ENCODE peak calls at places on chromosomes 2 and 18, in five cellular contexts. One of them, this sample, is unnamed.

GRCh38 chr2:7237476-7237875 is 320.3 kb downstream of the RNF144A start:
- DNase-seq in prostate gland: no peak
- DNase-seq in stomach: no peak
- DNase-seq in endothelial cell of umbilical vein: no peak
- DNase-seq in SJSA1: no peak
- DNase-seq in this sample: no peak

GRCh38 chr2:11305338-11305737 is 39.1 kb downstream of the ROCK2 start:
- DNase-seq in prostate gland: no peak
- DNase-seq in endothelial cell of umbilical vein: no peak
- DNase-seq in SJSA1: no peak
- DNase-seq in stomach: no peak
- DNase-seq in this sample: no peak

GRCh38 chr2:71928734-71929481 is 218.8 kb downstream of the CYP26B1 start:
- DNase-seq in stomach: no peak
- DNase-seq in endothelial cell of umbilical vein: no peak
- DNase-seq in SJSA1: no peak
- DNase-seq in prostate gland: no peak
- DNase-seq in this sample: peak

GRCh38 chr2:138447889-138448570 is 53.5 kb upstream of the SPOPL start:
- DNase-seq in prostate gland: no peak
- DNase-seq in endothelial cell of umbilical vein: peak
- DNase-seq in stomach: no peak
- DNase-seq in SJSA1: no peak
- DNase-seq in this sample: no peak

GRCh38 chr2:234331566-234331965 is 165.3 kb downstream of the ARL4C start:
- DNase-seq in SJSA1: no peak
- DNase-seq in stomach: no peak
- DNase-seq in endothelial cell of umbilical vein: no peak
- DNase-seq in prostate gland: no peak
- DNase-seq in this sample: no peak

GRCh38 chr2:43041661-43042360 is 184.6 kb downstream of the ZFP36L2 start:
- DNase-seq in stomach: no peak
- DNase-seq in SJSA1: peak
- DNase-seq in endothelial cell of umbilical vein: peak
- DNase-seq in prostate gland: peak
- DNase-seq in this sample: peak

GRCh38 chr2:23410596-23410995 is 25.6 kb downstream of the KLHL29 start:
- DNase-seq in stomach: no peak
- DNase-seq in prostate gland: no peak
- DNase-seq in endothelial cell of umbilical vein: no peak
- DNase-seq in SJSA1: peak
- DNase-seq in this sample: peak

GRCh38 chr18:6624729-6625308 is 104.7 kb upstream of the ARHGAP28 start:
- DNase-seq in endothelial cell of umbilical vein: peak
- DNase-seq in SJSA1: no peak
- DNase-seq in stomach: no peak
- DNase-seq in prostate gland: no peak
- DNase-seq in this sample: no peak

GRCh38 chr2:223537669-223538601 is 64.2 kb downstream of the SCG2 start:
- DNase-seq in stomach: no peak
- DNase-seq in prostate gland: no peak
- DNase-seq in endothelial cell of umbilical vein: peak
- DNase-seq in SJSA1: no peak
- DNase-seq in this sample: no peak

GRCh38 chr18:13629841-13630747 is 96.3 kb downstream of the FAM210A start:
- DNase-seq in stomach: no peak
- DNase-seq in endothelial cell of umbilical vein: peak
- DNase-seq in SJSA1: peak
- DNase-seq in prostate gland: peak
- DNase-seq in this sample: peak

GRCh38 chr2:203998195-203998804 is 61.7 kb downstream of the ICOS start:
- DNase-seq in endothelial cell of umbilical vein: no peak
- DNase-seq in stomach: no peak
- DNase-seq in prostate gland: no peak
- DNase-seq in SJSA1: no peak
- DNase-seq in this sample: no peak

GRCh38 chr18:58579561-58580047 is 49.3 kb downstream of the ALPK2 start:
- DNase-seq in SJSA1: peak
- DNase-seq in prostate gland: no peak
- DNase-seq in endothelial cell of umbilical vein: no peak
- DNase-seq in stomach: no peak
- DNase-seq in this sample: no peak

GRCh38 chr18:46481847-46482245 is 175.2 kb downstream of the LOXHD1 start:
- DNase-seq in stomach: no peak
- DNase-seq in SJSA1: no peak
- DNase-seq in endothelial cell of umbilical vein: no peak
- DNase-seq in prostate gland: no peak
- DNase-seq in this sample: no peak

GRCh38 chr2:234494361-234495075 is 2.4 kb downstream of the ARL4C start:
- DNase-seq in stomach: peak
- DNase-seq in SJSA1: peak
- DNase-seq in prostate gland: peak
- DNase-seq in endothelial cell of umbilical vein: peak
- DNase-seq in this sample: no peak

GRCh38 chr2:233940376-233941276 is 23.5 kb downstream of the TRPM8 start:
- DNase-seq in stomach: no peak
- DNase-seq in endothelial cell of umbilical vein: no peak
- DNase-seq in SJSA1: no peak
- DNase-seq in prostate gland: no peak
- DNase-seq in this sample: no peak

GRCh38 chr2:129296401-129297343 is 682.8 kb upstream of the RAB6C start:
- DNase-seq in prostate gland: no peak
- DNase-seq in stomach: no peak
- DNase-seq in endothelial cell of umbilical vein: no peak
- DNase-seq in SJSA1: no peak
- DNase-seq in this sample: no peak

GRCh38 chr2:237305579-237305978 is 108.4 kb downstream of the COL6A3 start:
- DNase-seq in stomach: no peak
- DNase-seq in prostate gland: no peak
- DNase-seq in endothelial cell of umbilical vein: no peak
- DNase-seq in SJSA1: no peak
- DNase-seq in this sample: no peak

GRCh38 chr2:1717129-1717528 is 27.2 kb downstream of the PXDN start:
- DNase-seq in prostate gland: peak
- DNase-seq in endothelial cell of umbilical vein: peak
- DNase-seq in stomach: no peak
- DNase-seq in SJSA1: peak
- DNase-seq in this sample: peak

GRCh38 chr2:207227062-207227748 is 61.5 kb upstream of the KLF7 start:
- DNase-seq in prostate gland: no peak
- DNase-seq in SJSA1: no peak
- DNase-seq in endothelial cell of umbilical vein: no peak
- DNase-seq in stomach: no peak
- DNase-seq in this sample: no peak

GRCh38 chr2:219285894-219286425 is 6.8 kb downstream of the DNAJB2 start:
- DNase-seq in endothelial cell of umbilical vein: no peak
- DNase-seq in SJSA1: no peak
- DNase-seq in stomach: no peak
- DNase-seq in prostate gland: peak
- DNase-seq in this sample: peak

GRCh38 chr2:100198461-100199230 is 56.3 kb upstream of the AFF3 start:
- DNase-seq in stomach: no peak
- DNase-seq in endothelial cell of umbilical vein: no peak
- DNase-seq in prostate gland: no peak
- DNase-seq in SJSA1: no peak
- DNase-seq in this sample: no peak

GRCh38 chr2:148965596-148966431 is 72.7 kb upstream of the LYPD6B start:
- DNase-seq in stomach: no peak
- DNase-seq in prostate gland: no peak
- DNase-seq in SJSA1: no peak
- DNase-seq in endothelial cell of umbilical vein: no peak
- DNase-seq in this sample: no peak

GRCh38 chr2:98698896-98699295 is 32.0 kb downstream of the MGAT4A start:
- DNase-seq in SJSA1: no peak
- DNase-seq in prostate gland: no peak
- DNase-seq in stomach: no peak
- DNase-seq in endothelial cell of umbilical vein: no peak
- DNase-seq in this sample: no peak

GRCh38 chr18:71951021-71951420 is 593.1 kb downstream of the CBLN2 start:
- DNase-seq in prostate gland: no peak
- DNase-seq in SJSA1: no peak
- DNase-seq in endothelial cell of umbilical vein: no peak
- DNase-seq in stomach: no peak
- DNase-seq in this sample: no peak

GRCh38 chr2:98900721-98901120 is 35.3 kb downstream of the CRACDL start:
- DNase-seq in SJSA1: no peak
- DNase-seq in endothelial cell of umbilical vein: no peak
- DNase-seq in prostate gland: no peak
- DNase-seq in stomach: no peak
- DNase-seq in this sample: no peak

GRCh38 chr18:36893227-36893626 is 64.3 kb downstream of the KIAA1328 start:
- DNase-seq in SJSA1: no peak
- DNase-seq in endothelial cell of umbilical vein: no peak
- DNase-seq in stomach: no peak
- DNase-seq in prostate gland: no peak
- DNase-seq in this sample: no peak

GRCh38 chr2:130261970-130262760 is 63.9 kb upstream of the TUBA3E start:
- DNase-seq in prostate gland: no peak
- DNase-seq in endothelial cell of umbilical vein: no peak
- DNase-seq in SJSA1: no peak
- DNase-seq in stomach: no peak
- DNase-seq in this sample: no peak

GRCh38 chr2:147688252-147688651 is 156.6 kb upstream of the ACVR2A start:
- DNase-seq in stomach: no peak
- DNase-seq in endothelial cell of umbilical vein: no peak
- DNase-seq in prostate gland: no peak
- DNase-seq in SJSA1: no peak
- DNase-seq in this sample: no peak

GRCh38 chr2:110688594-110689091 is 10.8 kb upstream of the BUB1 start:
- DNase-seq in SJSA1: peak
- DNase-seq in prostate gland: no peak
- DNase-seq in endothelial cell of umbilical vein: no peak
- DNase-seq in stomach: no peak
- DNase-seq in this sample: no peak

GRCh38 chr2:62238236-62238635 is 42.3 kb downstream of the B3GNT2 start:
- DNase-seq in endothelial cell of umbilical vein: no peak
- DNase-seq in stomach: no peak
- DNase-seq in SJSA1: no peak
- DNase-seq in prostate gland: no peak
- DNase-seq in this sample: no peak

GRCh38 chr2:71530246-71530986 is 77.1 kb downstream of the DYSF start:
- DNase-seq in SJSA1: peak
- DNase-seq in prostate gland: no peak
- DNase-seq in endothelial cell of umbilical vein: peak
- DNase-seq in stomach: no peak
- DNase-seq in this sample: peak

GRCh38 chr18:23529597-23529996 is 26.3 kb downstream of the RMC1 start:
- DNase-seq in stomach: no peak
- DNase-seq in prostate gland: no peak
- DNase-seq in endothelial cell of umbilical vein: peak
- DNase-seq in SJSA1: peak
- DNase-seq in this sample: no peak

GRCh38 chr2:102483086-102483485 is 10.1 kb downstream of the SLC9A4 start:
- DNase-seq in SJSA1: no peak
- DNase-seq in endothelial cell of umbilical vein: no peak
- DNase-seq in prostate gland: no peak
- DNase-seq in stomach: no peak
- DNase-seq in this sample: no peak
- H3K27ac ChIP-seq in SJSA1: no peak
- H3K27ac ChIP-seq in endothelial cell of umbilical vein: no peak
- H3K27ac ChIP-seq in prostate gland: no peak
- H3K27ac ChIP-seq in stomach: peak
- H3K27ac ChIP-seq in this sample: no peak

DNA sequence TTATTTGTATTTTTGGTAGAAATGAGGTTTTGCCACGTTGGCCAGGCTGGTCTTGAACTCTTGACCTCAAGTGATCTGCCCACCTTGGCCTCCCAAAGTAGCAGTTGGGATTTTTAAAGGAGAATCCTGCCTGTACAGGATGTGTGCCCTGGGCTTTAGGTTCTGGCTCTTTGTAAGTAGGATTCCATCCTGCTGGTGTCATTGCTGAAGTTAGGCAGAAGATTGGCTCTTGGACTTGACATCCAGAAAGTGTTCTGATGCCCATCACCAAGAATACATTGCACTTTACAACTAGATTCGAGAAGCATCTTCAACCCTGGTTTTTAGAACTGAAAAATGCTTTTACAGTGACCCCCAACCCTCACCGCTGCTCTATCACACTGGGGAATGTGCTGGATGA is 4.4 kb upstream of the TWIST2 start:
- DNase-seq in prostate gland: no peak
- DNase-seq in SJSA1: no peak
- DNase-seq in stomach: no peak
- DNase-seq in endothelial cell of umbilical vein: no peak
- DNase-seq in this sample: no peak
- H3K27ac ChIP-seq in prostate gland: no peak
- H3K27ac ChIP-seq in SJSA1: no peak
- H3K27ac ChIP-seq in stomach: no peak
- H3K27ac ChIP-seq in endothelial cell of umbilical vein: no peak
- H3K27ac ChIP-seq in this sample: no peak

DNA sequence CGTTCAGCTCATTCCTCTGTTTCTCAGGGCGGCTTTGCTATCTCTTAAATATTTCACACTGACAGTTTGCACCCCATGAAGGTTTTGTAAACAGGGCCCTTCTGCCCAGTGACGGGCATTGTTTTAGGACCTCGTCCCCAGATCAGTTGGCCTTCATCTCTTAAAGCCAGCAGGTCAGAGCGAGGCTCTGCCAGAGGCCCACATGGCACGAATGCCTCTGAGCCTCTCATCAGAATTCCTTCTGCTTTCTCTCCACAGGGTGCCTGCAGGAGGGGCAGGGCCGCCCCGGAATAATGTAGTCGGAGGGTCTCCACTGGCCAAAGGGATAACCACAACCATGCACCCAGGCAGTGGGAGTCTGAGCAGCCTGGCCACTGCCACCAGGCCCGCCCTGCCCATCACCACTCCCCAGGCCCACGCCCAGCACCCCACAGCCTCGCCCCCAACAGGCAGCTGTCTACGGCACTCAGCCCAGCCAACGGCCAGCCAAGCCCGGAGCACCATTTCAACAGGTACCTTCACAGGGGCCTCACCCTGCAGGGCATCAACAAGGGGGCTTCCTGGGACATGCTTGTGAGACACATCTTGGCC is 177.0 kb downstream of the SEPTIN10 start:
- DNase-seq in endothelial cell of umbilical vein: no peak
- DNase-seq in prostate gland: no peak
- DNase-seq in stomach: no peak
- DNase-seq in SJSA1: no peak
- DNase-seq in this sample: no peak
- H3K27ac ChIP-seq in endothelial cell of umbilical vein: no peak
- H3K27ac ChIP-seq in prostate gland: no peak
- H3K27ac ChIP-seq in stomach: no peak
- H3K27ac ChIP-seq in SJSA1: no peak
- H3K27ac ChIP-seq in this sample: peak

DNA sequence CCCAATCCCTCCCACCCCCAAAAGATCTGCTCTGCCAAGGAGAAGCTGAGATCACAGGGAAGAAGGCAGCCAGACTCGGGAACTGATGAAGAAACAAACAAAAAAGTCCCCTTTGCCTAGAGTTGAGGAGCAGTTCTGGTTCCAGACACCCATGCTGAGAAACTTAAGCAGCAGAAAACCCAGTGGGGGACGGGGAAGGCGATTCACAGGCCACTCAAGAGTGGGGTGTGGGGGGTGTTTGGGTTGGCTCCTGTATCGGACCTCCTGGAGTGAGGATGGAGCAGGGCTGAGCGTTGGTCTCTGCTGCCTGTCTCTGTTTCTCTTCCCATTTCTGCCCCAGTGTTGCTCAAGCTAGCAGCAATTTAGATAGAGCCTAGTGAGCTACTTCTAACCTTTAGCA is 3.2 kb upstream of the TNP1 start:
- DNase-seq in stomach: no peak
- DNase-seq in SJSA1: no peak
- DNase-seq in prostate gland: no peak
- DNase-seq in endothelial cell of umbilical vein: no peak
- DNase-seq in this sample: no peak
- H3K27ac ChIP-seq in stomach: no peak
- H3K27ac ChIP-seq in SJSA1: no peak
- H3K27ac ChIP-seq in prostate gland: no peak
- H3K27ac ChIP-seq in endothelial cell of umbilical vein: no peak
- H3K27ac ChIP-seq in this sample: no peak

This sample was measured in WERI-Rb-1.